ENCODE peak calls at places on chromosomes 1 and 21, in ten cellular contexts. T is upper lobe of right lung, G is Calu3, C is body of pancreas, E is HFF-Myc, H is omental fat pad, J is RWPE1, O is psoas muscle, X is colonic mucosa, Y is endothelial cell. K is an unnamed sample.

GRCh38 chr1:12090326-12090725 is 27.2 kb downstream of the TNFRSF8 start:
- DNase-seq in T (no peak), G (no peak), C (no peak), E (no peak), H (no peak), J (no peak), O (no peak), X (no peak), Y (no peak), K (no peak)

GRCh38 chr1:28045777-28046176 is 42.6 kb downstream of the EYA3 start:
- DNase-seq in T (no peak), G (no peak), C (no peak), E (no peak), H (no peak), J (no peak), O (no peak), X (no peak), Y (no peak), K (no peak)

GRCh38 chr21:35239811-35240219 is 190.7 kb upstream of the RUNX1 start:
- DNase-seq in T (no peak), G (no peak), C (no peak), E (no peak), H (no peak), J (no peak), O (peak), X (no peak), Y (no peak), K (no peak)

GRCh38 chr1:186858923-186859322 is 30.2 kb downstream of the PLA2G4A start:
- DNase-seq in T (no peak), G (no peak), C (no peak), E (no peak), H (no peak), J (peak), O (no peak), X (no peak), Y (no peak), K (no peak)

GRCh38 chr1:20476260-20477038 is 9.6 kb downstream of the CAMK2N1 start:
- DNase-seq in T (no peak), G (peak), C (peak), E (no peak), H (no peak), J (no peak), O (peak), X (peak), Y (no peak), K (no peak)

GRCh38 chr21:14955936-14956520 is 108.8 kb downstream of the NRIP1 start:
- DNase-seq in T (no peak), G (no peak), C (no peak), E (no peak), H (no peak), J (no peak), O (no peak), X (no peak), Y (no peak), K (no peak)

GRCh38 chr1:23651069-23651808 is 40.4 kb upstream of the RPL11 start:
- DNase-seq in T (no peak), G (no peak), C (peak), E (no peak), H (no peak), J (peak), O (peak), X (no peak), Y (no peak), K (no peak)

GRCh38 chr21:37087188-37087587 is 14.1 kb downstream of the TTC3 start:
- DNase-seq in T (no peak), G (peak), C (no peak), E (no peak), H (no peak), J (no peak), O (no peak), X (no peak), Y (no peak), K (no peak)

GRCh38 chr21:45910548-45911221 is 70.9 kb upstream of the COL6A1 start:
- DNase-seq in T (no peak), G (peak), C (no peak), E (no peak), H (no peak), J (peak), O (peak), X (no peak), Y (no peak), K (no peak)

GRCh38 chr1:229408458-229409037 is 25.3 kb downstream of the ACTA1 start:
- DNase-seq in T (no peak), G (no peak), C (no peak), E (no peak), H (no peak), J (no peak), O (peak), X (no peak), Y (no peak), K (no peak)

GRCh38 chr1:192190066-192190465 is 31.8 kb downstream of the RGS18 start:
- DNase-seq in T (no peak), G (no peak), C (no peak), E (no peak), H (no peak), J (no peak), O (no peak), X (no peak), Y (no peak), K (no peak)

GRCh38 chr1:212413902-212414327 is 771 bp downstream of the PACC1 start:
- DNase-seq in T (no peak), G (no peak), C (no peak), E (no peak), H (no peak), J (peak), O (no peak), X (no peak), Y (no peak), K (peak)

GRCh38 chr1:3084154-3084553 is 15.2 kb downstream of the PRDM16 start:
- DNase-seq in T (no peak), G (no peak), C (no peak), E (no peak), H (no peak), J (no peak), O (no peak), X (no peak), Y (no peak), K (no peak)

DNA sequence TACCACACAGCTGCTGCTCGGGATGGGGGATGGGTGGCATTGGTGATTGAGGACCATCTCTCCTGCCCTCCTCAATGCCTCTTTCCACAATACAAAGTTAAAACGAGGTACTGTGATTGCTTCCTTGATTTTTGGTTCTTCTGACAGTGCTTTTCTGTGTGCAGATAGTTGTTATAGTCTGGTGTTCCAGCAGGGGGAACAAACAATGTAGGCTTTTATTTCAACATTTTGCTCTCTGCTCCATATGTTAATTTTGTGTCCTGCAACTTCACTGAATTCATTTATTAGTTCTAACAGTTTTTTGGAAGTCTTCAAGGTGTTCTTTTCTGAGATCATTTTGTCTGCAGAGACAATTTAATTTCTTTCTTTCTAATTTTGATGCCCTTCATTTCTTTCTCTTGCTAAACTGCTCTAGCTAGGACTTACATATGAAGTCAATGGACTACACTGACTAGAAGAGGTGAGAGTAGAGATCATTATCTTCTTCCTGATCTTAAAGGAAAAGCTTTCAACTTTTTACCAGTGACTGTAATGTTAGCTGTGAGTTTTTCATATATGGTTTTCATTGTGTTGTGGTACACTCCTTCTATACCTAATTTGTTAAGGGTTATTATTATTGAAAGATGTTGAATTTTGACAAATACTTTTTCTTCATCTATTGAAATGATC is 45.4 kb downstream of the TNFSF18 start:
- DNase-seq in T (no peak), G (no peak), C (no peak), E (no peak), H (no peak), J (no peak), O (no peak), X (no peak), Y (no peak), K (no peak)
- TF ChIP-seq CTCF in T (peak), G (no peak), C (no peak), E (no peak), H (no peak), J (no peak), O (no peak), X (no peak), Y (no peak), K (peak)

DNA sequence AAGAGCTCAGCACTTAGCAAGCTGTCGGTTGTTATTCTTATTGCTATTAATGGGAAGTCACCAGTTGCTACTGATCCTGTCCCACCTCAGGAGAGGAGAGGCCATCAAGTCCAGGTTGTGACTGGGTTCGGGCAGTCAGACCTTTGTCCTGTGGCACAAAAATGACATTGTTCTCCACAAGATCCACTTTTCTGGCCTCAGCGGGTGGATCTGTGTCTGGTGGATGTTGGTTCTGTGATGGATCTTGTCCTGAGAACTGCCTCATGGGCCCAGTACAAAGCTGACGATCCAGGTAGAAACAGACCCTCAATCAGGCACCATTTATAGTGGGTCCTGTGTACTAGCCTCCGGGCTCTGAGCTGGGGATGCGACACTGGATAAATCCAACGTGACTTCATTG is 26.9 kb downstream of the TRIM67 start:
- DNase-seq in T (no peak), G (no peak), C (no peak), E (no peak), H (no peak), J (no peak), O (no peak), X (no peak), Y (no peak), K (no peak)
- TF ChIP-seq CTCF in T (no peak), G (no peak), C (no peak), E (no peak), H (no peak), J (no peak), O (no peak), X (no peak), Y (no peak), K (no peak)

GRCh38 chr1:47438321-47439150 is 692 bp downstream of the FOXD2 start:
- DNase-seq in T (peak), G (peak), C (no peak), E (no peak), H (no peak), J (no peak), O (no peak), X (peak), Y (no peak), K (no peak)

GRCh38 chr1:47435506-47436303 is 2.1 kb upstream of the FOXD2 start:
- DNase-seq in T (no peak), G (no peak), C (no peak), E (no peak), H (no peak), J (no peak), O (no peak), X (peak), Y (no peak), K (no peak)

GRCh38 chr1:47437518-47438320 is at the start of gene FOXD2:
- DNase-seq in T (peak), G (peak), C (peak), E (no peak), H (peak), J (peak), O (peak), X (peak), Y (peak), K (peak)

GRCh38 chr1:47436979-47437517 is 796 bp upstream of the FOXD2 start:
- DNase-seq in T (no peak), G (peak), C (peak), E (no peak), H (no peak), J (peak), O (no peak), X (no peak), Y (peak), K (no peak)

GRCh38 chr1:47436304-47436978 is 1.4 kb upstream of the FOXD2 start:
- DNase-seq in T (peak), G (peak), C (peak), E (peak), H (peak), J (peak), O (peak), X (peak), Y (peak), K (peak)
- TF ChIP-seq CTCF in T (peak), G (peak), C (peak), E (peak), H (peak), J (peak), O (peak), X (peak), Y (peak), K (peak)

DNA sequence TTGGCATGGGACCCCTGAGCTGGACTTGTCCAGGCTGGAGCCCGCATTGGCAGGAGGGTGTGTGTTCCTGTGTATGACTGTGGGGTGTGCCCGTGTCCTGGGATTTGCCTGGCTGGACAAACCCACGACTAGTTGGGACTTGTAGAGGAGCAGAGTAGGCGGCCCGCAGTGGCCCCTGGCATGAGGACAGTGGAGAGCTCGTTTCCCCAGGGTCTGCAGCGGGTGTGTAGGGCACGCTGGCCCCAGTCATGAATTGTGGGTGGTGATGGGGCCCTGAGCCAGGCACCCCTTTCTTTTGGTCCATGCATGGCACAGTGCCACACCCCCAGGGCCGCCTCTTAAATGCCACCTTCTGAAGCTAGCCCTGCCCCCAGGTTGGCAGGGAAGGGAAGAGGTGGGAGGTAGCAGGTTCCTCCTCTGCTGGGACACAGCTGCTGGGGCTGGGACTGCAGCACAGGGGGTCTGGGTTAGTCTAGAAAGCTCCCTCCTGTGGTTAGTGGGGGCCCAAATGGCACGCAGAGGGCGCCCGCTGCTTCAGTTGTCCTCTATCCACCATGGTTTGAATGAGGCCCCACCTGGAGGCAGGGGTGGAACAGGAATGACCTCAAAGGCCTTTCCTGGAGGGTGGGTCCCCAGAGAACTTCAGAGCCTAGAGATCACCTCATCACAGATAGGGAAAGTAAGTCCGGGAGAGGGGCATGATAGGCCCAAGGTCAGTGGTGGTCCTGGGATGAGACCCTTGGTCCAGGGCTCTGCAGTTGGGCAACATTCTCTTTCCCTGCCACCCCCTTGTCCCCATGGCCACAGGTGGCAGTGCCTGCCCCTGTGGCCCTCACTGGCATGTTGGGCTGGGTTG is 4.1 kb downstream of the CROCC start:
- DNase-seq in T (no peak), G (no peak), C (no peak), E (no peak), H (no peak), J (peak), O (peak), X (no peak), Y (no peak), K (peak)
- TF ChIP-seq CTCF in T (no peak), G (no peak), C (no peak), E (no peak), H (no peak), J (no peak), O (no peak), X (no peak), Y (no peak), K (no peak)

GRCh38 chr1:152786077-152786476 is at the start of gene LCE1E:
- DNase-seq in T (no peak), G (no peak), C (no peak), E (no peak), H (no peak), J (peak), O (no peak), X (no peak), Y (no peak), K (no peak)
- TF ChIP-seq CTCF in T (no peak), G (no peak), C (no peak), E (no peak), H (no peak), J (no peak), O (no peak), X (no peak), Y (no peak), K (no peak)

DNA sequence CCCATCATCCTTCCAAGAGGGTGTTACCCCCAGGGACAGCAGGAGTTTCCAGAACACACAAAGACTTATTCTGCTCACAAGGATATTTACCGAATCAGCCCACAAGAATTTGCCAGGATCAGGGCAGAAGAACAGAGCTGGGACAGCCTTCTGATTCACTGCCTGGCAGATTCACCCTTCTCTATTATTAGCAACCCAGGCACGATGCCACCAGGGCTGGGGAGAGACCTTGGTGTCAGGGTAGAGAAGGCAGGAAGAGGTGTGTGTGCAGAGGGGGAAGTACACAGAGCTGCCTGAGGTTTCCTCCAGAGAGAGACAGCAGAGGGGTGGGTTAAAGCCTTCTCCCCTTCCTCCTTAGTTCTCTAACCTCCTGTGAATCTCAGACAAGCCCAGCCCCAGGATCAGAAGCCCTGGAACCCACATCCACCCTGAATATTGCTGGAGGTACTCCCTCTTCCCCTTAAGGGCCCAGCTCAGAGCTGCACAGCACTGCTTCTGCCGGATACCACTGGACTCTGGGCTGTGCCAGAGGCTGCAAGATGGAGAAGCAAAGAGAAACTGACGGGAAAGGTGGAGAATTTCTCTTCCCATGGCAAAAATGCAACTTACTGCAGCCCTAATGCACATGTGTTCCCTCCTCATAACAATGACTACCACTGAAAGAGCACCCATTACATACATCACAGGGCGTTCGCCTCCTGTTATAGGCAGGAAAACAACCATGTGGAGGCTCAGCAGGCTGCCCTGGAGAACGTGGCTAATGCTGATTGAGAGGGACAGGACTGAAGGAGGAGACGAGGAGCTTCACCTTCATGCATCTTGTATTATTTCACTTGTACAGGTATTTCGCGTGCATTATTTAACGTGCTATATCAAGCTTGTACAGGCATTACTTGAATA is 61.7 kb downstream of the ITPKB start:
- DNase-seq in T (no peak), G (no peak), C (no peak), E (no peak), H (peak), J (peak), O (peak), X (peak), Y (no peak), K (peak)
- TF ChIP-seq CTCF in T (no peak), G (no peak), C (no peak), E (peak), H (no peak), J (no peak), O (no peak), X (no peak), Y (no peak), K (no peak)

DNA sequence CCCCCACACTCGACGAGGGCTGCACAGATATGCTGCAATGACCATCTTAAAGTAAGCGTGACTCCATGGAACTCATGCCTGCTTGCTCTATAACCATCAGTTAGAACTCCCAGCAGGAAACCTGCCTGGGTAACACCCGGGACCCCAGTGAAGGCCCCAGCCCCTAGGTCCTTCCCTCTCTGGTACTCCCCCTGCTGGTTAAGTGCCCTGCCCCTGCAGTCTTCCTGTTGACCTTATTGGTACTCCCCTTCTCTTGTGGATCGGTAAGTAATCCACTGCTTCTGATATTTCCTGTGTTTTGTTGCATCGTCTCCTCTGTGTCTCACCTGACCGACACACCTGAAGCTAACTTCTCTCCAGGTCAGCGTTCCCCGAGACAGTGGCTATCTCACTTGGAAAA is 104.8 kb upstream of the COG2 start:
- DNase-seq in T (no peak), G (no peak), C (no peak), E (no peak), H (no peak), J (no peak), O (no peak), X (no peak), Y (no peak), K (no peak)
- TF ChIP-seq CTCF in T (no peak), G (no peak), C (no peak), E (peak), H (no peak), J (no peak), O (no peak), X (no peak), Y (no peak), K (no peak)

GRCh38 chr1:201229771-201230635 is 39.4 kb downstream of the IGFN1 start:
- DNase-seq in T (no peak), G (no peak), C (no peak), E (peak), H (no peak), J (peak), O (no peak), X (no peak), Y (no peak), K (peak)
- TF ChIP-seq CTCF in T (no peak), G (no peak), C (no peak), E (peak), H (no peak), J (no peak), O (no peak), X (no peak), Y (no peak), K (no peak)